ENCODE peak calls at places on chromosome 6, in five cellular contexts. C is GM23248, D is neural progenitor cell, L is GM23338, E is hepatocyte. J is an unnamed sample.

GRCh38 chr6:93447874-93448273 is 28.5 kb upstream of the EPHA7 start:
- DNase-seq in C (no peak), D (no peak), L (peak; percentile 24), E (no peak), J (no peak)

GRCh38 chr6:21462519-21462852 is 131.1 kb upstream of the SOX4 start:
- DNase-seq in C (no peak), D (no peak), L (no peak), E (no peak), J (no peak)

GRCh38 chr6:154891901-154892300 is 103.2 kb upstream of the TIAM2 start:
- DNase-seq in C (no peak), D (no peak), L (no peak), E (peak; percentile 30), J (no peak)

GRCh38 chr6:149190228-149190831 is 127.2 kb upstream of the TAB2 start:
- DNase-seq in C (peak; percentile 5), D (peak; percentile 11), L (peak; percentile 85), E (no peak), J (peak; percentile 70)

GRCh38 chr6:163343609-163344008 is 70.9 kb upstream of the QKI start:
- DNase-seq in C (no peak), D (no peak), L (no peak), E (no peak), J (no peak)

GRCh38 chr6:169087436-169088046 is 166.1 kb downstream of the THBS2 start:
- DNase-seq in C (no peak), D (no peak), L (peak; percentile 17), E (no peak), J (no peak)

GRCh38 chr6:95578106-95578410 is 723 bp downstream of the MANEA start:
- DNase-seq in C (no peak), D (no peak), L (no peak), E (no peak), J (peak; percentile 11)

GRCh38 chr6:25278914-25279747 is at the start of gene CARMIL1:
- DNase-seq in C (peak; percentile 89), D (peak; percentile 92), L (peak; percentile 90), E (peak; percentile 92), J (peak; percentile 89)

GRCh38 chr6:27250955-27251671 is 3.6 kb downstream of the PRSS16 start:
- DNase-seq in C (peak; percentile 35), D (peak; percentile 97), L (peak; percentile 99), E (peak; percentile 95), J (peak; percentile 87)

GRCh38 chr6:161694995-161695394 is 421.1 kb upstream of the AGPAT4 start:
- DNase-seq in C (peak; percentile 62), D (peak; percentile 21), L (peak; percentile 75), E (no peak), J (peak; percentile 25)

GRCh38 chr6:46888031-46888430 is 33.7 kb downstream of the ADGRF5 start:
- DNase-seq in C (peak; percentile 33), D (no peak), L (no peak), E (no peak), J (no peak)

GRCh38 chr6:53794073-53794719 is 609 bp upstream of the LRRC1 start:
- DNase-seq in C (peak; percentile 92), D (peak; percentile 77), L (peak; percentile 72), E (peak; percentile 90), J (peak; percentile 90)

GRCh38 chr6:41639556-41640371 is 1.5 kb downstream of the MDFI start:
- DNase-seq in C (no peak), D (no peak), L (peak; percentile 48), E (peak; percentile 60), J (no peak)

GRCh38 chr6:45514454-45514853 is 136.7 kb upstream of the SUPT3H start:
- DNase-seq in C (no peak), D (no peak), L (no peak), E (peak; percentile 44), J (no peak)

GRCh38 chr6:422423-423061 is 31.0 kb downstream of the IRF4 start:
- DNase-seq in C (peak; percentile 95), D (no peak), L (no peak), E (peak; percentile 86), J (no peak)

GRCh38 chr6:28134015-28134414 is 7.7 kb upstream of the ZKSCAN8 start:
- DNase-seq in C (peak; percentile 64), D (peak; percentile 47), L (peak; percentile 50), E (peak; percentile 34), J (peak; percentile 38)

GRCh38 chr6:149015224-149015876 is 268.5 kb downstream of the UST start:
- DNase-seq in C (peak; percentile 77), D (no peak), L (no peak), E (no peak), J (no peak)

GRCh38 chr6:158849899-158850806 is 31.0 kb upstream of the EZR start:
- DNase-seq in C (peak; percentile 97), D (no peak), L (peak; percentile 66), E (peak; percentile 85), J (no peak)

GRCh38 chr6:52611833-52612232 is 35.0 kb upstream of the TRAM2 start:
- DNase-seq in C (no peak), D (no peak), L (no peak), E (no peak), J (no peak)

GRCh38 chr6:80341330-80341729 is 234.9 kb downstream of the BCKDHB start:
- DNase-seq in C (peak; percentile 62), D (no peak), L (no peak), E (no peak), J (no peak)

GRCh38 chr6:156685823-156686428 is 91.3 kb upstream of the ARID1B start:
- DNase-seq in C (no peak), D (no peak), L (peak; percentile 10), E (no peak), J (no peak)

DNA sequence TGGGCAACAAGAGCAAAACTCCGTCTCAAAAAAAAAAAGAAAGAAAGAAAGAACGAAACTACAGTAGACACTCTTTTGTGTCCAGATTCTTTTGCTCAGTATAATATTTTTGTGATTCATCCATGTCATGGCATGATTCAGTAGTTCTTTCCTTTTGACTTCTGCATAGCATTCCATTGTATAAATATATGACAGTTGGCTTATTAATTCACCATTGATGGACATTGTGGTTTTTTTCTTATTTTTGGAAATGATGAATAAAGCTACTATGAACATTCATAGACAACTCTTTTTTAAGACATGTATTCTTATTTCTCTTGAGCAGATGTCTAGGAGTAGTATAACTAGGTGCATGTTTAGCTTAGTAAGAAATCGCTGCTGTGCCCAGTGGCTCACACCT is 10.3 kb upstream of the IER3 start:
- DNase-seq in C (peak; percentile 75), D (no peak), L (no peak), E (no peak), J (no peak)
- H3K4me1 ChIP-seq in C (peaks cover 61% of the 10 kb centered on the region), D (no peaks in the 10 kb centered on the region), L (no peaks in the 10 kb centered on the region), E (peaks cover 28% of the 10 kb centered on the region), J (no peaks in the 10 kb centered on the region)

GRCh38 chr6:147507162-147508072 is 1.1 kb upstream of the SAMD5 start:
- DNase-seq in C (peak; percentile 37), D (peak; percentile 44), L (peak; percentile 33), E (peak; percentile 34), J (no peak)

GRCh38 chr6:147508871-147509608 is 550 bp downstream of the SAMD5 start:
- DNase-seq in C (no peak), D (peak; percentile 68), L (peak; percentile 51), E (peak; percentile 52), J (no peak)

GRCh38 chr6:147506704-147507114 is 1.8 kb upstream of the SAMD5 start:
- DNase-seq in C (peak; percentile 66), D (peak; percentile 84), L (peak; percentile 75), E (peak; percentile 82), J (peak; percentile 38)

GRCh38 chr6:147509900-147510299 is 1.4 kb downstream of the SAMD5 start:
- DNase-seq in C (no peak), D (no peak), L (no peak), E (peak; percentile 70), J (no peak)

GRCh38 chr6:147508073-147508870 is at the start of gene SAMD5:
- DNase-seq in C (peak; percentile 61), D (peak; percentile 87), L (peak; percentile 70), E (peak; percentile 88), J (no peak)
- TF ChIP-seq EZH2phosphoT487 in C (no peak), D (peak; percentile 53), L (no peak), E (no peak), J (no peak)

GRCh38 chr6:125944896-125945295 is 11.7 kb upstream of the HINT3 start:
- DNase-seq in C (no peak), D (no peak), L (no peak), E (no peak), J (no peak)
- H3K4me1 ChIP-seq in C (peaks cover 61% of the 10 kb centered on the region), D (peaks cover 4% of the 10 kb centered on the region), L (no peaks in the 10 kb centered on the region), E (peaks cover 51% of the 10 kb centered on the region), J (no peaks in the 10 kb centered on the region)

DNA sequence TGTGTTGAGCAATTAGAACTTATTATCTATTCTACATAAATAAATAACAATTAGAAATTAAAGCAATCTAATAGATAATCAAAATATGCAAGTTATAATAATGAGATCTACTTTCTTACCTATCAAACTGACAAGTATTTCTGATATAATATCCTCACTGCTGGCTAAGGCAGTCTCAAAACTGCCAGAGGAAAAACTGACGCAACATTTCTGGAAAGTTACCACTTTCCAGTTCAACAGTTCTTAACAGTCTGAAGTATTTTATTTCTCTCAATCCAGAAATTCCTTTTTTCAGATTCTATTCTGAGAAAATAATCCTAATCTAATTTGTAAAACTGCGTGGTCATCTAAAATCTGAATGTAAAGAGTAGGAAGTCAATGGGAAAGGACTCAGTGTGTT is 121.0 kb downstream of the TRDN start:
- DNase-seq in C (peak; percentile 42), D (no peak), L (no peak), E (no peak), J (no peak)
- TF ChIP-seq EZH2phosphoT487 in C (no peak), D (no peak), L (no peak), E (no peak), J (no peak)

DNA sequence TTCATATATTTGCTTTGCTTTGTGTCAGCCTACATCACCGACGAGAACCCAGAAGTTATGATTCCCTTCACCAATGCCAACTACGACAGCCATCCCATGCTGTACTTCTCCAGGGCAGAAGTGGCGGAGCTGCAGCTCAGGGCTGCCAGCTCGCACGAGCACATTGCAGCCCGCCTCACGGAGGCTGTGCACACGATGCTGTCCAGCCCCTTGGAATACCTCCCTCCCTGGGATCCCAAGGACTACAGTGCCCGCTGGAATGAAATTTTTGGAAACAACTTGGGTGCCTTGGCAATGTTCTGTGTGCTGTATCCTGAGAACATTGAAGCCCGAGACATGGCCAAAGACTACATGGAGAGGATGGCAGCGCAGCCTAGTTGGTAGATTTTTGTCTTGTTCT is 28.5 kb downstream of the DSE start:
- DNase-seq in C (no peak), D (no peak), L (no peak), E (no peak), J (no peak)
- H3K4me1 ChIP-seq in C (peaks cover 73% of the 10 kb centered on the region), D (peaks cover 10% of the 10 kb centered on the region), L (peaks cover 14% of the 10 kb centered on the region), E (peaks cover 16% of the 10 kb centered on the region), J (peaks cover 2% of the 10 kb centered on the region)

GRCh38 chr6:124742971-124743370 is 219.3 kb upstream of the RNF217 start:
- DNase-seq in C (no peak), D (no peak), L (no peak), E (no peak), J (no peak)
- TF ChIP-seq EZH2phosphoT487 in C (no peak), D (no peak), L (no peak), E (no peak), J (no peak)

GRCh38 chr6:40457261-40457660 is 129.9 kb downstream of the LRFN2 start:
- DNase-seq in C (no peak), D (no peak), L (no peak), E (no peak), J (no peak)
- H3K4me1 ChIP-seq in C (no peaks in the 10 kb centered on the region), D (no peaks in the 10 kb centered on the region), L (no peaks in the 10 kb centered on the region), E (no peaks in the 10 kb centered on the region), J (no peaks in the 10 kb centered on the region)

J was measured in MM.1S.